ENCODE peak calls at places on chromosomes 16 and 17, in nine cellular contexts. One of them, this sample, is unnamed.

GRCh38 chr17:42365136-42365535 is 23.1 kb downstream of the STAT3 start:
- DNase-seq in fibroblast of mammary gland: peak
- DNase-seq in tibial nerve: no peak
- DNase-seq in AG10803: peak
- DNase-seq in lower lobe of right lung: no peak
- DNase-seq in WERI-Rb-1: no peak
- DNase-seq in brain microvascular endothelial cell: peak
- DNase-seq in NB4: no peak
- DNase-seq in psoas muscle: no peak
- DNase-seq in this sample: no peak

GRCh38 chr16:16080465-16081065 is 131.1 kb downstream of the ABCC1 start:
- DNase-seq in fibroblast of mammary gland: no peak
- DNase-seq in tibial nerve: no peak
- DNase-seq in AG10803: no peak
- DNase-seq in lower lobe of right lung: no peak
- DNase-seq in WERI-Rb-1: no peak
- DNase-seq in brain microvascular endothelial cell: no peak
- DNase-seq in NB4: no peak
- DNase-seq in psoas muscle: no peak
- DNase-seq in this sample: no peak

GRCh38 chr16:68737730-68738590 is 868 bp downstream of the CDH1 start:
- DNase-seq in fibroblast of mammary gland: no peak
- DNase-seq in tibial nerve: no peak
- DNase-seq in AG10803: no peak
- DNase-seq in lower lobe of right lung: peak
- DNase-seq in WERI-Rb-1: no peak
- DNase-seq in brain microvascular endothelial cell: no peak
- DNase-seq in NB4: no peak
- DNase-seq in psoas muscle: no peak
- DNase-seq in this sample: no peak

GRCh38 chr17:74180336-74180735 is 23.1 kb upstream of the RPL38 start:
- DNase-seq in fibroblast of mammary gland: no peak
- DNase-seq in tibial nerve: no peak
- DNase-seq in AG10803: no peak
- DNase-seq in lower lobe of right lung: peak
- DNase-seq in WERI-Rb-1: peak
- DNase-seq in brain microvascular endothelial cell: no peak
- DNase-seq in NB4: no peak
- DNase-seq in psoas muscle: no peak
- DNase-seq in this sample: no peak

GRCh38 chr17:37766951-37767350 is 22.1 kb upstream of the HNF1B start:
- DNase-seq in fibroblast of mammary gland: no peak
- DNase-seq in tibial nerve: no peak
- DNase-seq in AG10803: no peak
- DNase-seq in lower lobe of right lung: no peak
- DNase-seq in WERI-Rb-1: no peak
- DNase-seq in brain microvascular endothelial cell: no peak
- DNase-seq in NB4: peak
- DNase-seq in psoas muscle: no peak
- DNase-seq in this sample: no peak

GRCh38 chr16:69397821-69398521 is 12.2 kb upstream of the TERF2 start:
- DNase-seq in fibroblast of mammary gland: peak
- DNase-seq in tibial nerve: no peak
- DNase-seq in AG10803: peak
- DNase-seq in lower lobe of right lung: no peak
- DNase-seq in WERI-Rb-1: peak
- DNase-seq in brain microvascular endothelial cell: peak
- DNase-seq in NB4: peak
- DNase-seq in psoas muscle: no peak
- DNase-seq in this sample: no peak

GRCh38 chr16:23504453-23505179 is 5.7 kb downstream of the GGA2 start:
- DNase-seq in fibroblast of mammary gland: peak
- DNase-seq in tibial nerve: no peak
- DNase-seq in AG10803: peak
- DNase-seq in lower lobe of right lung: peak
- DNase-seq in WERI-Rb-1: no peak
- DNase-seq in brain microvascular endothelial cell: peak
- DNase-seq in NB4: peak
- DNase-seq in psoas muscle: peak
- DNase-seq in this sample: peak

GRCh38 chr17:64622931-64623654 is 39.0 kb downstream of the SMURF2 start:
- DNase-seq in fibroblast of mammary gland: peak
- DNase-seq in tibial nerve: no peak
- DNase-seq in AG10803: peak
- DNase-seq in lower lobe of right lung: no peak
- DNase-seq in WERI-Rb-1: no peak
- DNase-seq in brain microvascular endothelial cell: peak
- DNase-seq in NB4: no peak
- DNase-seq in psoas muscle: no peak
- DNase-seq in this sample: peak

GRCh38 chr16:85416267-85417109 is 196.6 kb upstream of the GSE1 start:
- DNase-seq in fibroblast of mammary gland: peak
- DNase-seq in tibial nerve: no peak
- DNase-seq in AG10803: peak
- DNase-seq in lower lobe of right lung: peak
- DNase-seq in WERI-Rb-1: peak
- DNase-seq in brain microvascular endothelial cell: no peak
- DNase-seq in NB4: peak
- DNase-seq in psoas muscle: peak
- DNase-seq in this sample: no peak

GRCh38 chr16:85417156-85417860 is 195.8 kb upstream of the GSE1 start:
- DNase-seq in fibroblast of mammary gland: no peak
- DNase-seq in tibial nerve: no peak
- DNase-seq in AG10803: no peak
- DNase-seq in lower lobe of right lung: peak
- DNase-seq in WERI-Rb-1: no peak
- DNase-seq in brain microvascular endothelial cell: no peak
- DNase-seq in NB4: no peak
- DNase-seq in psoas muscle: no peak
- DNase-seq in this sample: no peak

GRCh38 chr16:85413713-85414663 is 199.1 kb upstream of the GSE1 start:
- DNase-seq in fibroblast of mammary gland: no peak
- DNase-seq in tibial nerve: no peak
- DNase-seq in AG10803: no peak
- DNase-seq in lower lobe of right lung: peak
- DNase-seq in WERI-Rb-1: no peak
- DNase-seq in brain microvascular endothelial cell: no peak
- DNase-seq in NB4: no peak
- DNase-seq in psoas muscle: no peak
- DNase-seq in this sample: no peak

GRCh38 chr16:85412911-85413520 is 200.1 kb upstream of the GSE1 start:
- DNase-seq in fibroblast of mammary gland: no peak
- DNase-seq in tibial nerve: no peak
- DNase-seq in AG10803: no peak
- DNase-seq in lower lobe of right lung: peak
- DNase-seq in WERI-Rb-1: no peak
- DNase-seq in brain microvascular endothelial cell: no peak
- DNase-seq in NB4: no peak
- DNase-seq in psoas muscle: no peak
- DNase-seq in this sample: no peak

DNA sequence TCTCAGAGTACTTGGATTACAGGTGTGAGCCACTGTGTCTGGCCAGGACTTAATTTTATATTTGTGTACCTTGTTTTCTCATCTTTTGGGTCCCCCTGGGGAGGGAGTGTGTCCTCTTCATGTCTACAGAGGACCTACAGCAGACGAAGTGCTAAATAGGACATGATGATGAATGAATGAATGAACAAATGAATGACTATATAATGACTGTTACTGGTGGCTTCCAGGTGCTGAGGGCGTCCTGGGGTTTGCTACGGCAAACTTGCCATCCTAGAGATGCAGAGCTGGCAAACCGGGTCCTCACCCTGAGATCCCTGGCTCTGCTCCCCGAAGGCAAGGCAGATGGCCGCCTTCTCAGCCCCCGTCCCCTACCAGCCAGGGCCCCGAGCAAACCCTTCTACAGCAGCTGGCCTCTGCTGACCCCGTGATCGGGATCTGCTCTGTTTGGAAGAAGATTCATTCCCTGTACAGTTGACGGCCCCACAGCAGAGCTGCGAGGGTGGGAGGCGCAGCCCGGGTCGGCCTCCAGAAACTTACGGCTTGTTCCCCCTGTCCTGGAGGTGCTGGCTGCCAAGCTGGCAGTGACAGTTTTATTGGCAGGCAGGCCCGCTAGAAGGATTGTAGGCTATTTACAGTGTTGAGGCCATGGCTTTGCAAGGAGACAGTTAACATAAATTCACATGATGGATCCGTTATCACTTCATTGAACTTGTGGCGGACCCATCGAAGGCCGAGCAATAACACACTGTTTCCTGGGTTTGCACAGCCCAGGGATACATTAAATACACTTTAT is 197.7 kb upstream of the GSE1 start:
- DNase-seq in fibroblast of mammary gland: no peak
- DNase-seq in tibial nerve: no peak
- DNase-seq in AG10803: no peak
- DNase-seq in lower lobe of right lung: peak
- DNase-seq in WERI-Rb-1: peak
- DNase-seq in brain microvascular endothelial cell: no peak
- DNase-seq in NB4: no peak
- DNase-seq in psoas muscle: no peak
- DNase-seq in this sample: no peak
- H3K4me3 ChIP-seq in fibroblast of mammary gland: no peak
- H3K4me3 ChIP-seq in tibial nerve: no peak
- H3K4me3 ChIP-seq in AG10803: no peak
- H3K4me3 ChIP-seq in lower lobe of right lung: no peak
- H3K4me3 ChIP-seq in WERI-Rb-1: no peak
- H3K4me3 ChIP-seq in brain microvascular endothelial cell: no peak
- H3K4me3 ChIP-seq in NB4: no peak
- H3K4me3 ChIP-seq in psoas muscle: no peak
- H3K4me3 ChIP-seq in this sample: no peak

DNA sequence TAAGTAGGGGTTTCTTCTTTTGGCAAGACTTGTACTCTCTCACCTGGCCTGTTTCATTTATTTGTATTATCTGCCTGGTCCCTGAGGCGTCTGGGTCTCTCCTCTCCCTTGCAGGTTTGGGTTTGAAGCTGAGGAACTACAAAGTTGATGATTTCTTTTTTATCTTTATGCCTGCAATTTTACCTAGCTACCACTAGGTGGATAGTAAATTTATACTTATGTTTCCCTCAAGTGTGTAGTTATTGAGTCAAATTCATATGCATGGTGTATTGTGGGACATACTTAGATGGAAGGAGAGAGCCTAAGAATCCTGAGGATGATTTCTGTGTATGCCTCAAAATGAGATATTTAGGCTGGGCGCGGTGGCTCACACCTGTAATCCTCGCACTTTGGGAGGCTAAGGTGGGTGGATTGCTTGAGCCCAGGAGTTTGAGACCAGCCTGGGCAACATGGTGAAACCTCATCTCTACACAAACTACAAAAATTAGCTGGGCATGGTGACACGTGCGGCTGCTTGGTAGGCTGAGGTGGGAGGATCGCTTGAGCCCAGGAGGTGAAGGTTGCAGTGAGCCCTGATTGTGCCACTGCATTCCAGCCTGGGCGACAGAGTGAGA is 13.6 kb downstream of the TMEM98 start:
- DNase-seq in fibroblast of mammary gland: no peak
- DNase-seq in tibial nerve: no peak
- DNase-seq in AG10803: no peak
- DNase-seq in lower lobe of right lung: no peak
- DNase-seq in WERI-Rb-1: no peak
- DNase-seq in brain microvascular endothelial cell: no peak
- DNase-seq in NB4: no peak
- DNase-seq in psoas muscle: no peak
- DNase-seq in this sample: no peak
- TF ChIP-seq CTCF in fibroblast of mammary gland: peak
- TF ChIP-seq CTCF in tibial nerve: no peak
- TF ChIP-seq CTCF in AG10803: peak
- TF ChIP-seq CTCF in lower lobe of right lung: peak
- TF ChIP-seq CTCF in WERI-Rb-1: no peak
- TF ChIP-seq CTCF in brain microvascular endothelial cell: peak
- TF ChIP-seq CTCF in NB4: peak
- TF ChIP-seq CTCF in psoas muscle: peak
- TF ChIP-seq CTCF in this sample: peak

DNA sequence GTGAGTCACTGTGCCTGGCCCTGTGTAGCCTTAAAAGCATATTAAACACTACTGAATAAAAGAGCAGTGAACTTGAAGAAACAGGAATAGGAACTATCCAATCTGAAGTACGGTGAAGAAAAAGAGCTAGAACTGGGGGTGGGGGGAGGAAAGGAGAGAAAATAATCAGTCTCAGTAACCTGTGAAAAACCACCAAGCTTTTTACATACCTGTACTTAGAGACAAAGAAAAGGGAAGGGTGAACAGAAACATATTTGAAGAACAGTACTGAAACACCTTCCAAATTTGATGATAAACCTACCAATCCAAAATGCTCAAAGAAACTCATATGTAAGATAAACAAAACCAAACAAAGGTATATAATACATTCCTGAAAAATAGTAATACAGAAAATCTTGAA is 77.5 kb downstream of the USP32 start:
- DNase-seq in fibroblast of mammary gland: no peak
- DNase-seq in tibial nerve: no peak
- DNase-seq in AG10803: no peak
- DNase-seq in lower lobe of right lung: no peak
- DNase-seq in WERI-Rb-1: no peak
- DNase-seq in brain microvascular endothelial cell: no peak
- DNase-seq in NB4: no peak
- DNase-seq in psoas muscle: no peak
- DNase-seq in this sample: no peak
- H3K4me3 ChIP-seq in fibroblast of mammary gland: no peak
- H3K4me3 ChIP-seq in tibial nerve: no peak
- H3K4me3 ChIP-seq in AG10803: no peak
- H3K4me3 ChIP-seq in lower lobe of right lung: no peak
- H3K4me3 ChIP-seq in WERI-Rb-1: no peak
- H3K4me3 ChIP-seq in brain microvascular endothelial cell: no peak
- H3K4me3 ChIP-seq in NB4: no peak
- H3K4me3 ChIP-seq in psoas muscle: no peak
- H3K4me3 ChIP-seq in this sample: no peak

GRCh38 chr17:17950806-17951205 is 21.4 kb downstream of the TOM1L2 start:
- DNase-seq in fibroblast of mammary gland: no peak
- DNase-seq in tibial nerve: no peak
- DNase-seq in AG10803: no peak
- DNase-seq in lower lobe of right lung: no peak
- DNase-seq in WERI-Rb-1: no peak
- DNase-seq in brain microvascular endothelial cell: no peak
- DNase-seq in NB4: no peak
- DNase-seq in psoas muscle: no peak
- DNase-seq in this sample: no peak
- TF ChIP-seq CTCF in fibroblast of mammary gland: peak
- TF ChIP-seq CTCF in tibial nerve: no peak
- TF ChIP-seq CTCF in AG10803: no peak
- TF ChIP-seq CTCF in lower lobe of right lung: no peak
- TF ChIP-seq CTCF in WERI-Rb-1: peak
- TF ChIP-seq CTCF in brain microvascular endothelial cell: peak
- TF ChIP-seq CTCF in NB4: no peak
- TF ChIP-seq CTCF in psoas muscle: no peak
- TF ChIP-seq CTCF in this sample: peak

GRCh38 chr16:75351183-75351582 is 82.1 kb downstream of the CFDP1 start:
- DNase-seq in fibroblast of mammary gland: peak
- DNase-seq in tibial nerve: no peak
- DNase-seq in AG10803: peak
- DNase-seq in lower lobe of right lung: no peak
- DNase-seq in WERI-Rb-1: no peak
- DNase-seq in brain microvascular endothelial cell: peak
- DNase-seq in NB4: no peak
- DNase-seq in psoas muscle: no peak
- DNase-seq in this sample: no peak
- H3K4me3 ChIP-seq in fibroblast of mammary gland: no peak
- H3K4me3 ChIP-seq in tibial nerve: no peak
- H3K4me3 ChIP-seq in AG10803: no peak
- H3K4me3 ChIP-seq in lower lobe of right lung: no peak
- H3K4me3 ChIP-seq in WERI-Rb-1: no peak
- H3K4me3 ChIP-seq in brain microvascular endothelial cell: no peak
- H3K4me3 ChIP-seq in NB4: no peak
- H3K4me3 ChIP-seq in psoas muscle: no peak
- H3K4me3 ChIP-seq in this sample: no peak

GRCh38 chr17:58006563-58006923 is 503 bp downstream of the SRSF1 start:
- DNase-seq in fibroblast of mammary gland: peak
- DNase-seq in tibial nerve: peak
- DNase-seq in AG10803: peak
- DNase-seq in lower lobe of right lung: peak
- DNase-seq in WERI-Rb-1: peak
- DNase-seq in brain microvascular endothelial cell: peak
- DNase-seq in NB4: peak
- DNase-seq in psoas muscle: peak
- DNase-seq in this sample: no peak
- TF ChIP-seq CTCF in fibroblast of mammary gland: no peak
- TF ChIP-seq CTCF in tibial nerve: no peak
- TF ChIP-seq CTCF in AG10803: no peak
- TF ChIP-seq CTCF in lower lobe of right lung: no peak
- TF ChIP-seq CTCF in WERI-Rb-1: no peak
- TF ChIP-seq CTCF in brain microvascular endothelial cell: no peak
- TF ChIP-seq CTCF in NB4: no peak
- TF ChIP-seq CTCF in psoas muscle: no peak
- TF ChIP-seq CTCF in this sample: no peak

This sample was measured in HFF-Myc.